ENCODE peak calls at places on chromosomes 5 and 9, in ten cellular contexts. G, R, F, P, X, O, H, Z, U and E are unnamed samples.

GRCh38 chr9:127523312-127523851 is 72.1 kb downstream of the LRSAM1 start:
- DNase-seq in G (no peak), R (peak), F (no peak), P (peak), X (peak), O (no peak), H (no peak), Z (peak), U (no peak), E (peak)

GRCh38 chr5:72815580-72816296 is 723 bp upstream of the TNPO1 start:
- DNase-seq in G (peak), R (peak), F (no peak), P (no peak), X (peak), O (no peak), H (no peak), Z (no peak), U (no peak), E (no peak)

GRCh38 chr5:132258102-132259060 is 885 bp downstream of the PDLIM4 start:
- DNase-seq in G (peak), R (peak), F (no peak), P (peak), X (peak), O (no peak), H (peak), Z (peak), U (no peak), E (no peak)

GRCh38 chr5:138636401-138636944 is 61.3 kb upstream of the HSPA9 start:
- DNase-seq in G (no peak), R (no peak), F (no peak), P (no peak), X (no peak), O (no peak), H (no peak), Z (no peak), U (no peak), E (no peak)

GRCh38 chr5:124655943-124656459 is 90.4 kb downstream of the ZNF608 start:
- DNase-seq in G (no peak), R (peak), F (no peak), P (no peak), X (peak), O (no peak), H (no peak), Z (peak), U (no peak), E (peak)

GRCh38 chr5:56816546-56817081 is 1.3 kb downstream of the MAP3K1 start:
- DNase-seq in G (peak), R (peak), F (peak), P (peak), X (peak), O (no peak), H (peak), Z (peak), U (peak), E (peak)

GRCh38 chr9:125701351-125701750 is 5.7 kb downstream of the MAPKAP1 start:
- DNase-seq in G (no peak), R (peak), F (no peak), P (no peak), X (peak), O (no peak), H (no peak), Z (peak), U (no peak), E (no peak)

GRCh38 chr9:114478459-114478858 is 26.8 kb downstream of the WHRN start:
- DNase-seq in G (no peak), R (no peak), F (no peak), P (no peak), X (no peak), O (no peak), H (no peak), Z (no peak), U (no peak), E (no peak)

GRCh38 chr5:129768715-129769114 is 20.8 kb downstream of the MINAR2 start:
- DNase-seq in G (no peak), R (no peak), F (no peak), P (no peak), X (no peak), O (no peak), H (no peak), Z (no peak), U (no peak), E (no peak)

GRCh38 chr9:122053546-122053945 is 39.6 kb downstream of the TTLL11 start:
- DNase-seq in G (no peak), R (no peak), F (no peak), P (no peak), X (no peak), O (no peak), H (no peak), Z (no peak), U (no peak), E (no peak)

GRCh38 chr5:142884029-142884428 is 113.9 kb downstream of the ARHGAP26 start:
- DNase-seq in G (no peak), R (no peak), F (no peak), P (no peak), X (no peak), O (no peak), H (no peak), Z (no peak), U (no peak), E (no peak)

GRCh38 chr9:71857159-71857558 is 53.8 kb downstream of the ABHD17B start:
- DNase-seq in G (no peak), R (no peak), F (no peak), P (no peak), X (no peak), O (no peak), H (no peak), Z (no peak), U (no peak), E (no peak)

GRCh38 chr9:127703289-127703946 is 3.4 kb upstream of the CFAP157 start:
- DNase-seq in G (no peak), R (no peak), F (no peak), P (no peak), X (no peak), O (no peak), H (no peak), Z (no peak), U (no peak), E (no peak)

GRCh38 chr5:6820851-6821479 is 107.7 kb downstream of the TENT4A start:
- DNase-seq in G (no peak), R (peak), F (no peak), P (peak), X (peak), O (no peak), H (peak), Z (no peak), U (no peak), E (peak)

GRCh38 chr5:177176175-177176704 is 42.7 kb downstream of the NSD1 start:
- DNase-seq in G (no peak), R (no peak), F (no peak), P (no peak), X (no peak), O (no peak), H (no peak), Z (no peak), U (no peak), E (no peak)

GRCh38 chr5:83509535-83509934 is 38.0 kb downstream of the VCAN start:
- DNase-seq in G (no peak), R (peak), F (no peak), P (no peak), X (peak), O (no peak), H (no peak), Z (peak), U (no peak), E (no peak)

GRCh38 chr5:27313549-27313948 is 275.2 kb upstream of the CDH9 start:
- DNase-seq in G (no peak), R (no peak), F (no peak), P (no peak), X (no peak), O (no peak), H (no peak), Z (no peak), U (no peak), E (no peak)

GRCh38 chr5:125659316-125660071 is 763.7 kb upstream of the GRAMD2B start:
- DNase-seq in G (no peak), R (peak), F (no peak), P (no peak), X (peak), O (no peak), H (no peak), Z (peak), U (no peak), E (no peak)

GRCh38 chr9:116193636-116194035 is 40.0 kb downstream of the PAPPA start:
- DNase-seq in G (no peak), R (peak), F (no peak), P (no peak), X (peak), O (no peak), H (no peak), Z (peak), U (no peak), E (no peak)

GRCh38 chr9:122264360-122265264 is at the start of the genes MRRF and RBM18:
- DNase-seq in G (peak), R (peak), F (peak), P (peak), X (peak), O (peak), H (peak), Z (peak), U (peak), E (peak)

GRCh38 chr5:172802585-172803176 is 31.4 kb upstream of the ERGIC1 start:
- DNase-seq in G (no peak), R (peak), F (no peak), P (no peak), X (peak), O (no peak), H (no peak), Z (peak), U (no peak), E (no peak)

GRCh38 chr9:127796899-127797370 is 5.7 kb upstream of the FPGS start:
- DNase-seq in G (no peak), R (no peak), F (no peak), P (no peak), X (no peak), O (no peak), H (no peak), Z (peak), U (no peak), E (peak)

GRCh38 chr5:170235881-170236864 is 3.4 kb downstream of the C5orf58 start:
- DNase-seq in G (no peak), R (no peak), F (no peak), P (no peak), X (no peak), O (no peak), H (no peak), Z (no peak), U (no peak), E (no peak)

GRCh38 chr9:16743375-16743774 is 127.1 kb downstream of the BNC2 start:
- DNase-seq in G (no peak), R (no peak), F (no peak), P (no peak), X (no peak), O (no peak), H (no peak), Z (no peak), U (no peak), E (no peak)

GRCh38 chr5:60586307-60586901 is 113.6 kb downstream of the DEPDC1B start:
- DNase-seq in G (no peak), R (peak), F (no peak), P (no peak), X (peak), O (no peak), H (no peak), Z (peak), U (no peak), E (no peak)

GRCh38 chr5:37501152-37501551 is 122.0 kb downstream of the WDR70 start:
- DNase-seq in G (no peak), R (peak), F (no peak), P (no peak), X (peak), O (no peak), H (no peak), Z (peak), U (no peak), E (no peak)

GRCh38 chr5:136222575-136223235 is 29.7 kb upstream of the SMIM32 start:
- DNase-seq in G (no peak), R (no peak), F (no peak), P (no peak), X (no peak), O (no peak), H (no peak), Z (no peak), U (no peak), E (no peak)

GRCh38 chr9:16705121-16705604 is 165.3 kb downstream of the BNC2 start:
- DNase-seq in G (peak), R (peak), F (peak), P (no peak), X (peak), O (peak), H (no peak), Z (peak), U (peak), E (no peak)

GRCh38 chr5:168689278-168689677 is 110.1 kb upstream of the PANK3 start:
- DNase-seq in G (no peak), R (no peak), F (no peak), P (no peak), X (no peak), O (no peak), H (no peak), Z (no peak), U (no peak), E (no peak)

GRCh38 chr9:69089491-69089890 is 53.9 kb downstream of the FXN start:
- DNase-seq in G (no peak), R (no peak), F (no peak), P (no peak), X (no peak), O (no peak), H (no peak), Z (no peak), U (no peak), E (no peak)

GRCh38 chr5:132054031-132054696 is 6.3 kb upstream of the IL3 start:
- DNase-seq in G (peak), R (no peak), F (no peak), P (peak), X (no peak), O (no peak), H (no peak), Z (no peak), U (no peak), E (no peak)

GRCh38 chr5:171310816-171311697 is 2.0 kb downstream of the TLX3 start:
- DNase-seq in G (no peak), R (no peak), F (no peak), P (peak), X (peak), O (no peak), H (peak), Z (peak), U (no peak), E (no peak)

GRCh38 chr9:83106772-83107171 is 43.8 kb upstream of the RASEF start:
- DNase-seq in G (no peak), R (no peak), F (no peak), P (no peak), X (no peak), O (no peak), H (no peak), Z (no peak), U (no peak), E (no peak)
- H3K4me3 ChIP-seq in G (no peak), R (no peak), F (no peak), P (no peak), X (no peak), O (no peak), H (no peak), Z (no peak), U (no peak), E (no peak)

GRCh38 chr5:33257807-33258491 is 182.8 kb upstream of the TARS1 start:
- DNase-seq in G (no peak), R (peak), F (no peak), P (no peak), X (peak), O (no peak), H (no peak), Z (peak), U (no peak), E (no peak)
- H3K4me3 ChIP-seq in G (peak), R (no peak), F (no peak), P (no peak), X (no peak), O (no peak), H (no peak), Z (no peak), U (no peak), E (no peak)

GRCh38 chr5:150428978-150429377 is 16.3 kb upstream of the CD74 start:
- DNase-seq in G (no peak), R (no peak), F (no peak), P (no peak), X (no peak), O (no peak), H (no peak), Z (no peak), U (no peak), E (no peak)
- H3K4me3 ChIP-seq in G (no peak), R (no peak), F (no peak), P (no peak), X (no peak), O (no peak), H (no peak), Z (no peak), U (no peak), E (no peak)

GRCh38 chr9:106677374-106677773 is 185.6 kb upstream of the ZNF462 start:
- DNase-seq in G (no peak), R (no peak), F (no peak), P (no peak), X (no peak), O (no peak), H (no peak), Z (no peak), U (no peak), E (no peak)

GRCh38 chr9:106677815-106678214 is 185.2 kb upstream of the ZNF462 start:
- DNase-seq in G (no peak), R (no peak), F (no peak), P (no peak), X (no peak), O (no peak), H (no peak), Z (no peak), U (no peak), E (no peak)

GRCh38 chr9:106682420-106682819 is 180.5 kb upstream of the ZNF462 start:
- DNase-seq in G (no peak), R (no peak), F (no peak), P (no peak), X (no peak), O (no peak), H (no peak), Z (no peak), U (no peak), E (no peak)

GRCh38 chr9:106675780-106676179 is 187.2 kb upstream of the ZNF462 start:
- DNase-seq in G (peak), R (no peak), F (no peak), P (no peak), X (peak), O (no peak), H (no peak), Z (no peak), U (peak), E (no peak)

GRCh38 chr9:106678273-106678672 is 184.7 kb upstream of the ZNF462 start:
- DNase-seq in G (no peak), R (no peak), F (no peak), P (no peak), X (no peak), O (no peak), H (no peak), Z (no peak), U (no peak), E (no peak)
- H3K4me3 ChIP-seq in G (no peak), R (no peak), F (no peak), P (no peak), X (no peak), O (no peak), H (no peak), Z (no peak), U (no peak), E (no peak)

GRCh38 chr9:93898502-93899426 is 56.4 kb downstream of the BARX1 start:
- DNase-seq in G (peak), R (no peak), F (peak), P (peak), X (no peak), O (no peak), H (no peak), Z (no peak), U (no peak), E (no peak)
- H3K4me3 ChIP-seq in G (no peak), R (no peak), F (no peak), P (no peak), X (no peak), O (no peak), H (peak), Z (no peak), U (no peak), E (no peak)

GRCh38 chr9:89911721-89912604 is 307.2 kb downstream of the GADD45G start:
- DNase-seq in G (no peak), R (no peak), F (no peak), P (peak), X (peak), O (no peak), H (no peak), Z (peak), U (no peak), E (no peak)
- H3K4me3 ChIP-seq in G (no peak), R (no peak), F (no peak), P (no peak), X (no peak), O (no peak), H (no peak), Z (no peak), U (no peak), E (no peak)

GRCh38 chr9:107665057-107665456 is 175.5 kb upstream of the KLF4 start:
- DNase-seq in G (no peak), R (peak), F (no peak), P (no peak), X (no peak), O (no peak), H (no peak), Z (no peak), U (no peak), E (no peak)
- H3K4me3 ChIP-seq in G (no peak), R (no peak), F (no peak), P (no peak), X (no peak), O (no peak), H (no peak), Z (no peak), U (no peak), E (no peak)

DNA sequence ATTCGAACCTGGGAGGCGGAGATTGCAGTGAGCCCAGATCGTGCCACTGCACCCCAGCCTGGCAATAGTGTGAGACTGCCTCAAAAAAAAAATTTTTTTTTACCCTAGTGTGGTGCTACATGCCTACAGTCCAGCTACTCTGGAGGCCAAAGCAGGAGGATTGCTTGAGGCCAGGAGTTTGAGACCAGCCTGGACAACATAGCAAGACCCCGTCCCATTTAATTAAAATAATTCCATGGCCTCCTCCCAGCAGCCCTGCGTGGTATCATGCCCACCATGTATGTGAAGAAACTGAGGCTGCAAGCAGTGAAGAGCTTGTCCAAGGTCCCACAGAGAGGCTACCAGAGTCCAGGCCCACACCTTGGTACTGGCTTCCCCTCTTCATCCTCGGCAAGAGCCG is 19.4 kb upstream of the PHYHD1 start:
- DNase-seq in G (no peak), R (no peak), F (no peak), P (no peak), X (no peak), O (no peak), H (no peak), Z (no peak), U (no peak), E (no peak)
- H3K4me3 ChIP-seq in G (no peak), R (no peak), F (no peak), P (no peak), X (no peak), O (no peak), H (peak), Z (no peak), U (no peak), E (no peak)

DNA sequence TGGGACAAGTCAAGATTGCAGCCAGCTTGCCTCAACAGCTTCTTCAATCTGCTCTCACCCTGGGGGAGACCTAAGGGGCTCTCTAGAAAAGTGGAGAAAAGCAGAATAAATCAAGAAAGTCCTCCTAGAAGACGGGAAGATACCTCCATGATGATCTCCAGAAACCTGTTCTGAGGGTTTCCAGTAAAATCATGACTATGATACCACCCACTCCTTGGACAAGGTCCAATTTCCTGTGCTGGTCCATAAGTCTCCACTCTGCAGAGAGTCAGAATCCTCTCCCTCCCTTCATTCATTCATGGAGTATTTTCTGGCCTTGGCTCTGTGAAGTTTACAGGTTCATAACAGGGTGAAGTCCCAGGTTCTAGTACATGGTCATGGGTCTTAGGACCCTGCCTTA is 168.6 kb downstream of the SLC12A2 start:
- DNase-seq in G (no peak), R (no peak), F (no peak), P (no peak), X (peak), O (no peak), H (no peak), Z (no peak), U (no peak), E (no peak)
- H3K4me3 ChIP-seq in G (no peak), R (no peak), F (no peak), P (no peak), X (no peak), O (no peak), H (no peak), Z (no peak), U (no peak), E (no peak)

GRCh38 chr5:77642915-77643653 is 4.6 kb upstream of the OTP start:
- DNase-seq in G (no peak), R (no peak), F (no peak), P (no peak), X (no peak), O (no peak), H (no peak), Z (no peak), U (no peak), E (no peak)

GRCh38 chr5:77644443-77645157 is 6.1 kb upstream of the OTP start:
- DNase-seq in G (no peak), R (no peak), F (no peak), P (no peak), X (no peak), O (no peak), H (no peak), Z (no peak), U (no peak), E (no peak)

GRCh38 chr5:77643654-77644404 is 5.3 kb upstream of the OTP start:
- DNase-seq in G (no peak), R (no peak), F (no peak), P (no peak), X (no peak), O (no peak), H (no peak), Z (no peak), U (no peak), E (no peak)

GRCh38 chr5:77645995-77646639 is 7.6 kb upstream of the OTP start:
- DNase-seq in G (no peak), R (no peak), F (no peak), P (no peak), X (no peak), O (no peak), H (no peak), Z (no peak), U (no peak), E (no peak)

GRCh38 chr5:77645158-77645994 is 6.9 kb upstream of the OTP start:
- DNase-seq in G (no peak), R (no peak), F (peak), P (peak), X (no peak), O (no peak), H (peak), Z (no peak), U (peak), E (no peak)
- H3K4me3 ChIP-seq in G (peak), R (no peak), F (no peak), P (peak), X (no peak), O (peak), H (no peak), Z (peak), U (peak), E (peak)